ENCODE peak calls at places on chromosomes 4 and X, in ten cellular contexts. S is lung, T is right cardiac atrium, V is GM13977, A is T-helper 17 cell, B is neural progenitor cell, X is astrocyte of the hippocampus, F is epithelial cell of esophagus, L is NCI-H1092 treated with DMSO at 0.1 percent for 48 hours, M is SW480. E is an unnamed sample.

GRCh38 chr4:137463377-137464003 is 68.8 kb downstream of the PCDH18 start:
- DNase-seq in X (no peak), A (no peak), V (no peak), T (no peak), F (peak), S (no peak), B (no peak), L (no peak), M (no peak), E (no peak)

GRCh38 chrX:140762061-140762460 is 52.5 kb downstream of the LINC00632 start:
- DNase-seq in T (no peak), X (peak), L (peak), F (peak), V (peak), A (no peak), M (peak), S (peak), B (peak), E (no peak)

GRCh38 chr4:141502755-141503154 is 133.6 kb upstream of the IL15 start:
- DNase-seq in A (no peak), L (no peak), S (no peak), T (no peak), V (no peak), M (no peak), B (no peak), X (no peak), F (no peak), E (no peak)

GRCh38 chr4:7892212-7893019 is 47.2 kb downstream of the AFAP1 start:
- DNase-seq in V (no peak), B (peak), S (no peak), F (no peak), X (peak), T (no peak), M (no peak), A (no peak), L (no peak), E (no peak)

GRCh38 chrX:12210196-12210815 is 72.0 kb downstream of the FRMPD4 start:
- DNase-seq in T (peak), A (no peak), S (no peak), M (peak), V (no peak), B (no peak), X (peak), F (peak), L (no peak), E (no peak)

GRCh38 chr4:11178433-11178832 is 250.3 kb downstream of the HS3ST1 start:
- DNase-seq in M (no peak), F (no peak), V (no peak), X (no peak), L (no peak), S (no peak), T (no peak), A (no peak), B (no peak), E (no peak)

GRCh38 chrX:136577562-136577961 is 45.5 kb downstream of the VGLL1 start:
- DNase-seq in S (peak), T (peak), B (peak), X (peak), L (peak), F (peak), A (peak), V (peak), M (peak), E (no peak)

GRCh38 chr4:157521916-157522315 is 301.4 kb downstream of the GRIA2 start:
- DNase-seq in F (peak), V (no peak), X (no peak), T (no peak), S (no peak), L (no peak), B (no peak), M (no peak), A (no peak), E (no peak)

GRCh38 chr4:129095811-129096454 is at the start of gene C4orf33:
- DNase-seq in A (peak), S (peak), T (peak), L (no peak), X (peak), B (peak), V (peak), M (peak), F (peak), E (peak)

GRCh38 chrX:120291211-120291610 is 20.1 kb downstream of the TMEM255A start:
- DNase-seq in X (no peak), S (no peak), V (no peak), B (no peak), M (no peak), T (no peak), A (no peak), F (no peak), L (no peak), E (no peak)

GRCh38 chrX:48826876-48827653 is 752 bp downstream of the ERAS start:
- DNase-seq in V (no peak), B (no peak), F (no peak), M (no peak), T (no peak), X (no peak), S (no peak), L (no peak), A (no peak), E (no peak)

GRCh38 chr4:86498560-86499166 is 95.5 kb upstream of the PTPN13 start:
- DNase-seq in T (no peak), L (peak), X (peak), V (peak), F (peak), B (peak), S (no peak), A (no peak), M (peak), E (no peak)

GRCh38 chrX:32871636-32872035 is 339.7 kb downstream of the DMD start:
- DNase-seq in F (peak), X (no peak), M (no peak), L (no peak), A (no peak), B (no peak), V (no peak), T (no peak), S (no peak), E (no peak)

GRCh38 chr4:15451181-15451865 is 18.4 kb upstream of the CC2D2A start:
- DNase-seq in L (no peak), T (no peak), F (peak), B (no peak), A (no peak), X (no peak), S (no peak), V (no peak), M (no peak), E (no peak)

GRCh38 chr4:130077275-130077674 is 981.3 kb downstream of the C4orf33 start:
- DNase-seq in V (no peak), X (peak), S (no peak), L (no peak), M (no peak), F (peak), A (no peak), B (no peak), T (no peak), E (no peak)

GRCh38 chrX:9464435-9465371 is at the start of gene TBL1X:
- DNase-seq in B (peak), X (peak), S (peak), A (peak), F (peak), L (peak), M (peak), T (peak), V (peak), E (no peak)

GRCh38 chr4:176507845-176508533 is 188.2 kb downstream of the SPCS3 start:
- DNase-seq in T (no peak), F (no peak), S (no peak), V (no peak), M (no peak), B (no peak), A (no peak), L (no peak), X (no peak), E (no peak)

GRCh38 chr4:109408711-109409110 is 24.9 kb upstream of the SEC24B start:
- DNase-seq in T (no peak), B (no peak), L (no peak), V (no peak), A (no peak), M (no peak), X (no peak), S (no peak), F (peak), E (no peak)

GRCh38 chr4:20044502-20044911 is 207.2 kb upstream of the SLIT2 start:
- DNase-seq in S (no peak), A (no peak), L (no peak), T (no peak), M (no peak), V (no peak), B (no peak), X (no peak), F (peak), E (no peak)

GRCh38 chr4:144615182-144615581 is 30.8 kb upstream of the HHIP start:
- DNase-seq in X (no peak), T (no peak), F (peak), A (no peak), L (no peak), B (no peak), M (no peak), S (no peak), V (no peak), E (no peak)

GRCh38 chr4:78926825-78927224 is 12.4 kb downstream of the PAQR3 start:
- DNase-seq in B (no peak), L (no peak), X (no peak), M (no peak), V (no peak), A (no peak), T (no peak), F (no peak), S (no peak), E (no peak)

GRCh38 chrX:29257516-29257915 is 670.3 kb downstream of the IL1RAPL1 start:
- DNase-seq in F (no peak), M (no peak), T (no peak), L (no peak), X (peak), S (no peak), B (no peak), A (no peak), V (no peak), E (no peak)

GRCh38 chr4:100891808-100892207 is 374.0 kb upstream of the EMCN start:
- DNase-seq in F (peak), X (no peak), S (no peak), B (no peak), A (no peak), V (no peak), L (no peak), M (no peak), T (no peak), E (no peak)

GRCh38 chr4:69563424-69563823 is 67.7 kb upstream of the UGT2B4 start:
- DNase-seq in M (no peak), V (no peak), A (no peak), T (no peak), L (no peak), X (no peak), B (no peak), F (no peak), S (no peak), E (no peak)

GRCh38 chr4:84751707-84752106 is 168.8 kb downstream of the CDS1 start:
- DNase-seq in X (no peak), F (no peak), V (no peak), L (no peak), M (no peak), A (no peak), S (no peak), T (no peak), B (no peak), E (no peak)

GRCh38 chrX:63657821-63658220 is 127.2 kb downstream of the ARHGEF9 start:
- DNase-seq in L (no peak), X (peak), A (no peak), V (no peak), M (no peak), S (peak), F (peak), B (no peak), T (peak), E (no peak)

GRCh38 chrX:12390301-12390700 is 252.0 kb downstream of the FRMPD4 start:
- DNase-seq in A (no peak), S (no peak), M (no peak), V (no peak), F (peak), X (no peak), B (no peak), T (no peak), L (no peak), E (no peak)

E was measured in GM12864.